ENCODE peak calls at places on chromosomes 13 and 19, in four cellular contexts. One of them, this sample, is unnamed. For H3K4me1 and H3K36me3, the result is how much of the 10 kb centered on the place peaks cover.

GRCh38 chr13:113724780-113725315 is 34.2 kb upstream of the TMEM255B start:
- DNase-seq in CD8-positive, alpha-beta T cell: peak
- DNase-seq in IMR-90: peak
- DNase-seq in left lung: peak
- DNase-seq in this sample: peak

GRCh38 chr13:28449826-28450773 is 44.8 kb downstream of the FLT1 start:
- DNase-seq in CD8-positive, alpha-beta T cell: no peak
- DNase-seq in IMR-90: no peak
- DNase-seq in left lung: no peak
- DNase-seq in this sample: no peak

GRCh38 chr13:43230989-43231388 is 207.6 kb downstream of the DNAJC15 start:
- DNase-seq in CD8-positive, alpha-beta T cell: no peak
- DNase-seq in IMR-90: no peak
- DNase-seq in left lung: no peak
- DNase-seq in this sample: no peak

GRCh38 chr19:2337329-2337707 is 8.8 kb downstream of the SPPL2B start:
- DNase-seq in CD8-positive, alpha-beta T cell: no peak
- DNase-seq in IMR-90: peak
- DNase-seq in left lung: no peak
- DNase-seq in this sample: no peak

GRCh38 chr19:29526730-29527499 is 1.1 kb downstream of the VSTM2B start:
- DNase-seq in CD8-positive, alpha-beta T cell: no peak
- DNase-seq in IMR-90: no peak
- DNase-seq in left lung: no peak
- DNase-seq in this sample: no peak

GRCh38 chr19:571127-571974 is 1.0 kb upstream of the BSG start:
- DNase-seq in CD8-positive, alpha-beta T cell: peak
- DNase-seq in IMR-90: peak
- DNase-seq in left lung: peak
- DNase-seq in this sample: peak

GRCh38 chr19:10009714-10010224 is 535 bp downstream of the COL5A3 start:
- DNase-seq in CD8-positive, alpha-beta T cell: no peak
- DNase-seq in IMR-90: no peak
- DNase-seq in left lung: no peak
- DNase-seq in this sample: no peak

GRCh38 chr13:48892311-48892710 is 83.4 kb upstream of the FNDC3A start:
- DNase-seq in CD8-positive, alpha-beta T cell: no peak
- DNase-seq in IMR-90: peak
- DNase-seq in left lung: no peak
- DNase-seq in this sample: no peak

GRCh38 chr19:48646192-48646911 is 365 bp upstream of the CA11 start:
- DNase-seq in CD8-positive, alpha-beta T cell: peak
- DNase-seq in IMR-90: peak
- DNase-seq in left lung: peak
- DNase-seq in this sample: peak

GRCh38 chr13:53045110-53045509 is 16.5 kb downstream of the OLFM4 start:
- DNase-seq in CD8-positive, alpha-beta T cell: no peak
- DNase-seq in IMR-90: no peak
- DNase-seq in left lung: no peak
- DNase-seq in this sample: no peak

GRCh38 chr13:25352806-25353205 is 19.0 kb upstream of the ATP8A2 start:
- DNase-seq in CD8-positive, alpha-beta T cell: no peak
- DNase-seq in IMR-90: no peak
- DNase-seq in left lung: no peak
- DNase-seq in this sample: no peak

GRCh38 chr13:26653310-26653709 is 95.8 kb downstream of the WASF3 start:
- DNase-seq in CD8-positive, alpha-beta T cell: no peak
- DNase-seq in IMR-90: peak
- DNase-seq in left lung: no peak
- DNase-seq in this sample: no peak

GRCh38 chr13:79246575-79246949 is 159.5 kb downstream of the RBM26 start:
- DNase-seq in CD8-positive, alpha-beta T cell: no peak
- DNase-seq in IMR-90: no peak
- DNase-seq in left lung: no peak
- DNase-seq in this sample: no peak

GRCh38 chr19:15396436-15396835 is 16.8 kb upstream of the AKAP8 start:
- DNase-seq in CD8-positive, alpha-beta T cell: no peak
- DNase-seq in IMR-90: no peak
- DNase-seq in left lung: no peak
- DNase-seq in this sample: no peak

GRCh38 chr13:41050041-41050440 is 11.3 kb upstream of the WBP4 start:
- DNase-seq in CD8-positive, alpha-beta T cell: no peak
- DNase-seq in IMR-90: no peak
- DNase-seq in left lung: no peak
- DNase-seq in this sample: no peak

GRCh38 chr13:60448907-60449510 is 52.0 kb downstream of the TDRD3 start:
- DNase-seq in CD8-positive, alpha-beta T cell: no peak
- DNase-seq in IMR-90: peak
- DNase-seq in left lung: no peak
- DNase-seq in this sample: no peak

GRCh38 chr19:32191921-32192320 is 153.5 kb upstream of the ZNF507 start:
- DNase-seq in CD8-positive, alpha-beta T cell: no peak
- DNase-seq in IMR-90: no peak
- DNase-seq in left lung: no peak
- DNase-seq in this sample: no peak

GRCh38 chr13:114063545-114064515 is 68.6 kb downstream of the RASA3 start:
- DNase-seq in CD8-positive, alpha-beta T cell: no peak
- DNase-seq in IMR-90: peak
- DNase-seq in left lung: peak
- DNase-seq in this sample: no peak

GRCh38 chr13:89688908-89689307 is 1658.6 kb upstream of the MIR17HG start:
- DNase-seq in CD8-positive, alpha-beta T cell: no peak
- DNase-seq in IMR-90: no peak
- DNase-seq in left lung: peak
- DNase-seq in this sample: no peak

GRCh38 chr19:14363203-14364097 is 17.8 kb upstream of the ADGRE5 start:
- DNase-seq in CD8-positive, alpha-beta T cell: peak
- DNase-seq in IMR-90: peak
- DNase-seq in left lung: peak
- DNase-seq in this sample: peak

GRCh38 chr13:99509477-99509876 is 8.2 kb downstream of the TM9SF2 start:
- DNase-seq in CD8-positive, alpha-beta T cell: no peak
- DNase-seq in IMR-90: no peak
- DNase-seq in left lung: no peak
- DNase-seq in this sample: no peak
- H3K4me1 ChIP-seq in CD8-positive, alpha-beta T cell: under half
- H3K4me1 ChIP-seq in IMR-90: under half
- H3K4me1 ChIP-seq in left lung: half or more
- H3K4me1 ChIP-seq in this sample: under half

GRCh38 chr19:5914358-5914774 is 312 bp downstream of the CAPS start:
- DNase-seq in CD8-positive, alpha-beta T cell: no peak
- DNase-seq in IMR-90: no peak
- DNase-seq in left lung: no peak
- DNase-seq in this sample: no peak
- H3K4me3 ChIP-seq in CD8-positive, alpha-beta T cell: no peak
- H3K4me3 ChIP-seq in IMR-90: no peak
- H3K4me3 ChIP-seq in left lung: no peak
- H3K4me3 ChIP-seq in this sample: no peak

DNA sequence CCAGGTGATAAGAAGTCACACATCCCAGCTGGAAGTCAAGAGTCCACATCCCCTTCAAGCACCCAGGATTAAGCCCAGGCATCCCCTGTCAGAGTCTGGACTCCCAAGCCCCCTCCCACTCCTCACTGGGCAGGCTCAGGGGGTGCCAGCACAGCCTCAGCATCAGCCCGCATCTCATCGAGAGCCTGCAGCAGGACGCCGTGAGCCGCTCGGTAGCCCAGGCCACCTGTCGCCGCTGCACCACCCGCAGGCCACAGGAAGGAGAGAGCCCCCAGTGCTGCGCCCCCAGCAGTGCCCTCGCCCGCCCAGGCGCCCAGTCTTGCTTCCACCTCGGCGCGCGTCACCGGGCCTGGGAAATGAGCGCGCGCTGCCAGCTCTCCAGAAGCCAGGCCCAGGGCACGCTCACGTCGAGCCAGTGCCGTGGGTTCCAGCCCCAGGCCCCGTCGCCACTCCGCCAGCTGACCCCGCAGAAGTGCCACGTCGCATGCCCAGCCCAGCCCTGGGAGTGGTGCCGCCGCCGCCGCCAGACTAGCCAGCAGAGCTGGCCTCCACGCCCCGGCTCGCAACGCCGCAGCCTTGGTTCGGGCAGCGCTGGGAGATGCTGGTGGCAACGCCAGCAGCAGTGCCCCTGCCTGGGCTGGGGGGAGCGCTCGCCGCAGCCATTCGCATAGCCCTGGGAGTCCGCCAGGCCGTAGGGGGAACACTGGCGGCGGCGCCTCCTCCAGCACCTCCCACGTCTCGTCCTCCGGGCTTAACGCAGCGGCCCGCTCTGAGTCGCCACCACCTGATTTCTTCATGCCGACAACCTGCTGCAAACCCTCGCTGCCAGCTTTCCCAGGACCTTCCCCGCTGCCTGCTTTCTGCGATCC is 3.8 kb downstream of the IRGQ start:
- DNase-seq in CD8-positive, alpha-beta T cell: no peak
- DNase-seq in IMR-90: no peak
- DNase-seq in left lung: no peak
- DNase-seq in this sample: no peak
- H3K36me3 ChIP-seq in CD8-positive, alpha-beta T cell: under half
- H3K36me3 ChIP-seq in IMR-90: under half
- H3K36me3 ChIP-seq in left lung: under half
- H3K36me3 ChIP-seq in this sample: under half

GRCh38 chr13:67228909-67229308 is 1.2 kb downstream of the PCDH9 start:
- DNase-seq in CD8-positive, alpha-beta T cell: no peak
- DNase-seq in IMR-90: peak
- DNase-seq in left lung: no peak
- DNase-seq in this sample: no peak

GRCh38 chr13:67227131-67227983 is 2.8 kb downstream of the PCDH9 start:
- DNase-seq in CD8-positive, alpha-beta T cell: no peak
- DNase-seq in IMR-90: no peak
- DNase-seq in left lung: no peak
- DNase-seq in this sample: no peak

GRCh38 chr13:67226686-67227085 is 3.5 kb downstream of the PCDH9 start:
- DNase-seq in CD8-positive, alpha-beta T cell: no peak
- DNase-seq in IMR-90: no peak
- DNase-seq in left lung: no peak
- DNase-seq in this sample: no peak

GRCh38 chr13:67229438-67230242 is 496 bp downstream of the PCDH9 start:
- DNase-seq in CD8-positive, alpha-beta T cell: no peak
- DNase-seq in IMR-90: peak
- DNase-seq in left lung: no peak
- DNase-seq in this sample: no peak

DNA sequence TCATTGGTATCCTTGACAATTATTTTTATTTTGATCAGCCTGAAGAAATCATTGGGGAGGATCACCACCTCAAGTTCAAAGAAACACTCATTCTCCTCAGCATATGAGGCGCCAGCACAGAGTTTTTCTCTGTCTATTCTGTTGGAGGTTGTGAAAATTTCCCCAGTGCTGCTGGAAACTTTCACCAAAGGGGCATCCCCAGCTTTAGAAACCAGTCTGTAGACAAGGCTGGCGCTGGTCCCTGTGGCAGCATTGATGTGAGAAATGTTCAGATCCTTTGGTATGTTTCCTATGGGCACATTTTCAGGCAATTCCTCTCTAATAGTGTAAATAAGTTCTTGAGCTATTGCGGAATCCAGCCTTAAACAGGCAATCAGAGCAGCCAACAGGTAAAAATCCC is 2.1 kb downstream of the PCDH9 start:
- DNase-seq in CD8-positive, alpha-beta T cell: no peak
- DNase-seq in IMR-90: no peak
- DNase-seq in left lung: no peak
- DNase-seq in this sample: no peak
- H3K4me1 ChIP-seq in CD8-positive, alpha-beta T cell: under half
- H3K4me1 ChIP-seq in IMR-90: under half
- H3K4me1 ChIP-seq in left lung: under half
- H3K4me1 ChIP-seq in this sample: under half

GRCh38 chr13:20230913-20231838 is 943 bp downstream of the GJB6 start:
- DNase-seq in CD8-positive, alpha-beta T cell: no peak
- DNase-seq in IMR-90: no peak
- DNase-seq in left lung: no peak
- DNase-seq in this sample: no peak
- H3K4me3 ChIP-seq in CD8-positive, alpha-beta T cell: peak
- H3K4me3 ChIP-seq in IMR-90: no peak
- H3K4me3 ChIP-seq in left lung: no peak
- H3K4me3 ChIP-seq in this sample: no peak

DNA sequence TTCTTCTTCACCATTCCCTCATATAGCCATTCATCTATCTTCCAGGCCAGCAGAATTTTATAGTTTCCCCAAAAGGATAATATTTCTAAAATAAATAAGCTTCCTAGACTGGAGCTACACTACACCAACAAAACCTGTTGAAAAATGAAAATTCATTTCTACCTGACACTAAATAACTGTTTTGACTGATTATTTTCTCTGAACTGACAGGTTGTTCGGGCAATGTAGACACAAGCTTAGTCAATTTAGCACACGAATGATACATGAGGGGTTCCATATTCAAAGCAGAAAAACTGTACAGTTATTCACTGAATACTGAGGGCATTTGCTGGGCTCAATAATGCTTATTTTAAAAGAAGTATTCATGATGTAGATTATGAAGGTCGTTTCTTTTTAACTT is 589.7 kb downstream of the LIG4 start:
- DNase-seq in CD8-positive, alpha-beta T cell: no peak
- DNase-seq in IMR-90: no peak
- DNase-seq in left lung: no peak
- DNase-seq in this sample: no peak
- H3K36me3 ChIP-seq in CD8-positive, alpha-beta T cell: under half
- H3K36me3 ChIP-seq in IMR-90: under half
- H3K36me3 ChIP-seq in left lung: under half
- H3K36me3 ChIP-seq in this sample: under half

GRCh38 chr19:19595171-19595701 is 23.3 kb downstream of the PBX4 start:
- DNase-seq in CD8-positive, alpha-beta T cell: no peak
- DNase-seq in IMR-90: peak
- DNase-seq in left lung: peak
- DNase-seq in this sample: peak
- H3K4me1 ChIP-seq in CD8-positive, alpha-beta T cell: half or more
- H3K4me1 ChIP-seq in IMR-90: under half
- H3K4me1 ChIP-seq in left lung: under half
- H3K4me1 ChIP-seq in this sample: under half

GRCh38 chr19:45404557-45405434 is at the start of gene PPP1R13L:
- DNase-seq in CD8-positive, alpha-beta T cell: peak
- DNase-seq in IMR-90: peak
- DNase-seq in left lung: peak
- DNase-seq in this sample: peak

GRCh38 chr19:45402469-45403070 is 2.3 kb downstream of the PPP1R13L start:
- DNase-seq in CD8-positive, alpha-beta T cell: peak
- DNase-seq in IMR-90: no peak
- DNase-seq in left lung: no peak
- DNase-seq in this sample: peak

GRCh38 chr19:45403781-45404556 is 900 bp downstream of the PPP1R13L start:
- DNase-seq in CD8-positive, alpha-beta T cell: peak
- DNase-seq in IMR-90: no peak
- DNase-seq in left lung: peak
- DNase-seq in this sample: peak

GRCh38 chr19:45401815-45402468 is 2.9 kb downstream of the PPP1R13L start:
- DNase-seq in CD8-positive, alpha-beta T cell: no peak
- DNase-seq in IMR-90: no peak
- DNase-seq in left lung: no peak
- DNase-seq in this sample: no peak

DNA sequence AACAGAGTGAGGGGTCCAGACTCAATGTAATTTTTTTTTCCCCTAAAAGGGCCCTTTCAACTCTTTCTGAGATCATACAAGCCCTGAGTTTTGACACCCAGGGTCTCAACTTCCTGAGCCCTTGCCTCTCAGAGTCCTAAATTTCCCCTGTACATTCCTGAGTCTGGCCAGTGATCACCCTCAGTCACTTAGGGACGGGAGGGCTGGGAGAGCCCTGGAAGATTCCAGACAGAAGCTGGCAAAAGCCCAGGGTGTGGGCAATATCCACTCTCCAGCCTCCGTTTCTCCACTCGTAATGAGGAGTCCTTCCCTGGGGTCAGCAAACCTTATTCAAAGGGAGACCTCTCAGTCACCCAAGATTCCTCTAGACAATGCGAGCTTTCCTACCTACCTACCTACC is 1.6 kb downstream of the PPP1R13L start:
- DNase-seq in CD8-positive, alpha-beta T cell: no peak
- DNase-seq in IMR-90: no peak
- DNase-seq in left lung: no peak
- DNase-seq in this sample: no peak
- H3K4me3 ChIP-seq in CD8-positive, alpha-beta T cell: no peak
- H3K4me3 ChIP-seq in IMR-90: no peak
- H3K4me3 ChIP-seq in left lung: no peak
- H3K4me3 ChIP-seq in this sample: no peak

This sample was measured in mucosa of descending colon.